ENCODE peak calls at places on chromosomes 16 and 17, in four cellular contexts. Z, L, S and D are unnamed samples.
A peak's percentile ranks its signal among the peaks of the same experiment; 100 is the strongest.

GRCh38 chr16:67842509-67843342 is 606 bp downstream of the THAP11 start:
- DNase-seq in Z (peak; percentile 41), L (no peak), S (peak; percentile 52), D (no peak)

GRCh38 chr17:58153046-58153445 is 4.9 kb downstream of the OR4D1 start:
- DNase-seq in Z (peak; percentile 20), L (no peak), S (no peak), D (no peak)

GRCh38 chr16:89426736-89427525 is 63.4 kb downstream of the ANKRD11 start:
- DNase-seq in Z (no peak), L (no peak), S (no peak), D (no peak)

GRCh38 chr17:78665952-78666920 is 89.0 kb upstream of the DNAH17 start:
- DNase-seq in Z (peak; percentile 56), L (no peak), S (no peak), D (no peak)

GRCh38 chr16:26569793-26570192 is 496.9 kb upstream of the C16orf82 start:
- DNase-seq in Z (no peak), L (no peak), S (no peak), D (no peak)

GRCh38 chr17:48612456-48612853 is 1.6 kb upstream of the HOXB7 start:
- DNase-seq in Z (no peak), L (no peak), S (no peak), D (no peak)

GRCh38 chr17:77280304-77280910 is 139.6 kb downstream of the SEC14L1 start:
- DNase-seq in Z (no peak), L (no peak), S (no peak), D (peak; percentile 47)

GRCh38 chr17:44222112-44222869 is 2.8 kb upstream of the UBTF start:
- DNase-seq in Z (peak; percentile 87), L (no peak), S (no peak), D (no peak)

GRCh38 chr17:17300624-17301568 is 2.3 kb upstream of the NT5M start:
- DNase-seq in Z (peak; percentile 44), L (no peak), S (peak; percentile 51), D (no peak)

GRCh38 chr17:33169580-33170285 is 123.4 kb downstream of the ASIC2 start:
- DNase-seq in Z (no peak), L (no peak), S (no peak), D (no peak)

GRCh38 chr17:82964851-82965341 is 114.5 kb upstream of the METRNL start:
- DNase-seq in Z (no peak), L (no peak), S (no peak), D (no peak)

GRCh38 chr16:27676807-27677206 is 126.9 kb downstream of the KATNIP start:
- DNase-seq in Z (no peak), L (peak; percentile 20), S (no peak), D (no peak)

GRCh38 chr16:23333034-23333579 is 31.0 kb downstream of the SCNN1B start:
- DNase-seq in Z (no peak), L (no peak), S (no peak), D (no peak)

GRCh38 chr17:7237761-7238417 is 1.4 kb downstream of the PHF23 start:
- DNase-seq in Z (peak; percentile 89), L (no peak), S (peak; percentile 63), D (no peak)

GRCh38 chr17:1769826-1770477 is 8.1 kb downstream of the SERPINF1 start:
- DNase-seq in Z (no peak), L (no peak), S (peak; percentile 55), D (no peak)

GRCh38 chr16:75532142-75532765 is 3.7 kb downstream of the CHST5 start:
- DNase-seq in Z (no peak), L (no peak), S (no peak), D (no peak)

GRCh38 chr16:66109677-66110076 is 256.8 kb upstream of the CDH5 start:
- DNase-seq in Z (no peak), L (no peak), S (no peak), D (no peak)

GRCh38 chr16:11667824-11668589 is at the start of gene SNN:
- DNase-seq in Z (peak; percentile 92), L (peak; percentile 24), S (peak; percentile 82), D (peak; percentile 7)

GRCh38 chr17:38563362-38564253 is 42.1 kb downstream of the SRCIN1 start:
- DNase-seq in Z (no peak), L (no peak), S (no peak), D (no peak)

GRCh38 chr16:67055712-67056487 is 27.0 kb downstream of the CBFB start:
- DNase-seq in Z (no peak), L (peak; percentile 81), S (no peak), D (peak; percentile 89)

GRCh38 chr16:84648595-84649510 is 542 bp downstream of the KLHL36 start:
- DNase-seq in Z (peak; percentile 56), L (no peak), S (peak; percentile 46), D (no peak)

GRCh38 chr17:83204230-83204725 is 124.9 kb downstream of the METRNL start:
- DNase-seq in Z (no peak), L (no peak), S (no peak), D (no peak)

GRCh38 chr17:78399693-78400144 is 21.3 kb downstream of the PGS1 start:
- DNase-seq in Z (no peak), L (no peak), S (no peak), D (no peak)

DNA sequence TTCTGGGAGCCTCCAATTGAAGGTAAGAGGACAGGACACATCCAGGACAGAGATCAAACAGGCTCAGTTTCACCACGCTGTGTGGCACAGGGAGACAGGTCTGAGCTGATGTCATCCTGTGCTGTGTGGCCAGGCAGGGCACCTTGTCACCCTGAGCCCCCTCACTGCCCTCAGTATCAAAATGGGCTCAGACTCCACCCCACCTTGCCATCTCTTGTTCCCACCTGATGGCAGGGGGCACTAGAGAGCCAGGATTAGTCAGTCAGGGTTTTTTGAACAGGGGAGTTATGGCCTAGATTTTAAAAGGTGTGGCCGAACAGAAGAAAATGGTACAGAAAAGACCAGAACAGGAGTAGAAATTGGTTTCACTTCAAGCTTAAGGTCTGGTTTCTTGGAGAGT is 2.6 kb downstream of the KAT2A start:
- DNase-seq in Z (no peak), L (no peak), S (no peak), D (no peak)
- TF ChIP-seq CTCF in Z (peak; percentile 49), L (peak; percentile 51), S (peak; percentile 30), D (peak; percentile 62)

GRCh38 chr17:73415782-73416181 is 104.0 kb upstream of the CDC42EP4 start:
- DNase-seq in Z (no peak), L (no peak), S (no peak), D (no peak)

GRCh38 chr17:73419896-73420295 is 108.1 kb upstream of the CDC42EP4 start:
- DNase-seq in Z (no peak), L (no peak), S (no peak), D (no peak)

GRCh38 chr17:73422121-73422520 is 110.3 kb upstream of the CDC42EP4 start:
- DNase-seq in Z (no peak), L (no peak), S (no peak), D (no peak)

GRCh38 chr17:73420897-73421296 is 109.1 kb upstream of the CDC42EP4 start:
- DNase-seq in Z (no peak), L (no peak), S (no peak), D (no peak)

GRCh38 chr17:73419051-73419450 is 107.2 kb upstream of the CDC42EP4 start:
- DNase-seq in Z (no peak), L (no peak), S (no peak), D (no peak)
- TF ChIP-seq CTCF in Z (no peak), L (no peak), S (no peak), D (no peak)

GRCh38 chr17:37082461-37082860 is 133.7 kb downstream of the AATF start:
- DNase-seq in Z (no peak), L (no peak), S (no peak), D (no peak)

GRCh38 chr17:37083461-37083860 is 134.7 kb downstream of the AATF start:
- DNase-seq in Z (no peak), L (no peak), S (no peak), D (no peak)

GRCh38 chr17:37084375-37084774 is 135.6 kb downstream of the AATF start:
- DNase-seq in Z (no peak), L (no peak), S (no peak), D (no peak)

GRCh38 chr17:37081287-37081686 is 132.5 kb downstream of the AATF start:
- DNase-seq in Z (no peak), L (no peak), S (no peak), D (no peak)

DNA sequence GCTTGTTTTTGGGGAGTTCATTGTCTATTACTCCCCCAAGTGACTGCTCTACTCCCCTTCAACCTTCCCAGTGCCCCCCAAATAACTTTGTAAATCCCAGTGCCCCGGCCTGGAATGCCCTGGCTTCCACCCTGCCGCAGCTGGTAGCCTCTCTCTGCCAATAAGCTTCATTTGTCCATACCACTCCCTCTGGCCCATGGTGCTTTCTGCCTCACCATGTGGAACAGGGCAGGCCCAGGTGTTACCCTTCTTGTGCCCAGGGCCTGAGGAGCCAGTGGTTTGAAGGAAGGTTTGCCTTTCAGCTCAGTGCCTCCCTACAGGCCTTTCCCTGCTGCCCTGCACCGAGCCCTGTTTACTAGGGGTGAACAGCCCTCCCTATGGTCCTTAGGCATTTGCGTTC is 134.2 kb downstream of the AATF start:
- DNase-seq in Z (no peak), L (no peak), S (no peak), D (no peak)
- TF ChIP-seq CTCF in Z (no peak), L (no peak), S (no peak), D (no peak)

GRCh38 chr16:2047330-2048115 is at the start of the genes NTHL1 and TSC2:
- DNase-seq in Z (peak; percentile 98), L (peak; percentile 88), S (peak; percentile 96), D (peak; percentile 78)
- TF ChIP-seq CTCF in Z (peak; percentile 50), L (peak; percentile 44), S (peak; percentile 24), D (peak; percentile 26)

GRCh38 chr17:34850023-34850422 is 111.2 kb downstream of the CCT6B start:
- DNase-seq in Z (no peak), L (no peak), S (no peak), D (no peak)

GRCh38 chr17:34853916-34854315 is 107.3 kb downstream of the CCT6B start:
- DNase-seq in Z (no peak), L (no peak), S (no peak), D (no peak)

GRCh38 chr17:34850964-34851363 is 110.3 kb downstream of the CCT6B start:
- DNase-seq in Z (no peak), L (no peak), S (no peak), D (no peak)

GRCh38 chr17:34852141-34852540 is 109.1 kb downstream of the CCT6B start:
- DNase-seq in Z (no peak), L (no peak), S (no peak), D (no peak)

GRCh38 chr17:34852614-34853013 is 108.6 kb downstream of the CCT6B start:
- DNase-seq in Z (no peak), L (no peak), S (no peak), D (no peak)
- TF ChIP-seq CTCF in Z (no peak), L (no peak), S (peak; percentile 25), D (no peak)

GRCh38 chr16:78731785-78732184 is 632.3 kb downstream of the WWOX start:
- DNase-seq in Z (no peak), L (no peak), S (no peak), D (no peak)

GRCh38 chr16:78729687-78730086 is 630.2 kb downstream of the WWOX start:
- DNase-seq in Z (no peak), L (no peak), S (no peak), D (no peak)

GRCh38 chr16:78732693-78733092 is 633.2 kb downstream of the WWOX start:
- DNase-seq in Z (no peak), L (no peak), S (no peak), D (no peak)

DNA sequence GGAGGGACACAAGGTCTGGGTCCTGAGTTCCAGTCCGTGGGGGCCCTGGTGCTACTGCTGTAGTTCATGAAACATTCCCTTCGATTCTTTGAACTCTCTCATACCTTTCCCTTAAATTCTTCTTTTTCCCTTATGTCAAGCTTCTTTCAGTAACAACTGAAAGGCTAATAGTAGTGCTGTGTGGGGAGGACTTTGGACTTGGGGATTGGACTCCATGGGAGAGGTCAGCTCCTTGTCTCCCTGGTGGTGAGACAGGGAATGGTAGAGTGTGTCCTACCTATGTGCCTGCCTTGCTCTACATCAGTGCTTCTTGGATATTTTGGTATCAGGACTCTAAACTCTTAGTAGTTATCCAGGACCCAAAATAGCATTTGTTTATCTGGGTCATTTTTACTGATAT is 628.1 kb downstream of the WWOX start:
- DNase-seq in Z (no peak), L (no peak), S (no peak), D (no peak)
- TF ChIP-seq CTCF in Z (no peak), L (no peak), S (no peak), D (no peak)